ENCODE peak calls at places on chromosomes 5 and 9, in four cellular contexts. U is testis, Z is uterus, H is prostate gland. C is an unnamed sample.

GRCh38 chr5:138488481-138488945 is 23.2 kb downstream of the EGR1 start:
- DNase-seq in U (no peak), Z (no peak), H (no peak), C (no peak)

GRCh38 chr5:128015978-128016377 is 67.6 kb upstream of the SLC12A2 start:
- DNase-seq in U (no peak), Z (no peak), H (no peak), C (no peak)

GRCh38 chr5:95857185-95857945 is 34.8 kb upstream of the GLRX start:
- DNase-seq in U (peak; percentile 89), Z (peak; percentile 86), H (no peak), C (peak; percentile 96)

GRCh38 chr5:78699565-78700143 is 51.1 kb upstream of the LHFPL2 start:
- DNase-seq in U (no peak), Z (no peak), H (no peak), C (peak; percentile 30)

GRCh38 chr5:28576022-28576421 is 1537.6 kb upstream of the CDH9 start:
- DNase-seq in U (no peak), Z (no peak), H (no peak), C (no peak)

GRCh38 chr5:178546675-178547033 is 43.5 kb downstream of the COL23A1 start:
- DNase-seq in U (no peak), Z (no peak), H (no peak), C (no peak)

GRCh38 chr5:133235696-133236426 is 184.0 kb downstream of the HSPA4 start:
- DNase-seq in U (no peak), Z (no peak), H (no peak), C (no peak)

GRCh38 chr9:8268216-8268878 is 468.8 kb upstream of the DMAC1 start:
- DNase-seq in U (no peak), Z (no peak), H (no peak), C (no peak)

GRCh38 chr5:1112596-1113331 is 901 bp upstream of the SLC12A7 start:
- DNase-seq in U (no peak), Z (no peak), H (no peak), C (no peak)

GRCh38 chr9:135201711-135202110 is 114.2 kb downstream of the OLFM1 start:
- DNase-seq in U (no peak), Z (no peak), H (no peak), C (no peak)

GRCh38 chr9:698276-698675 is 143.2 kb upstream of the DMRT1 start:
- DNase-seq in U (no peak), Z (no peak), H (no peak), C (no peak)

GRCh38 chr9:4195285-4195684 is 104.6 kb downstream of the GLIS3 start:
- DNase-seq in U (no peak), Z (no peak), H (no peak), C (no peak)

GRCh38 chr9:94826044-94826443 is 99.5 kb downstream of the AOPEP start:
- DNase-seq in U (no peak), Z (no peak), H (no peak), C (peak; percentile 74)

GRCh38 chr9:94829380-94830070 is 103.0 kb downstream of the AOPEP start:
- DNase-seq in U (no peak), Z (no peak), H (no peak), C (no peak)

GRCh38 chr9:94826644-94827410 is 100.3 kb downstream of the AOPEP start:
- DNase-seq in U (no peak), Z (no peak), H (no peak), C (no peak)

GRCh38 chr9:94825620-94825958 is 99.1 kb downstream of the AOPEP start:
- DNase-seq in U (no peak), Z (no peak), H (no peak), C (no peak)

DNA sequence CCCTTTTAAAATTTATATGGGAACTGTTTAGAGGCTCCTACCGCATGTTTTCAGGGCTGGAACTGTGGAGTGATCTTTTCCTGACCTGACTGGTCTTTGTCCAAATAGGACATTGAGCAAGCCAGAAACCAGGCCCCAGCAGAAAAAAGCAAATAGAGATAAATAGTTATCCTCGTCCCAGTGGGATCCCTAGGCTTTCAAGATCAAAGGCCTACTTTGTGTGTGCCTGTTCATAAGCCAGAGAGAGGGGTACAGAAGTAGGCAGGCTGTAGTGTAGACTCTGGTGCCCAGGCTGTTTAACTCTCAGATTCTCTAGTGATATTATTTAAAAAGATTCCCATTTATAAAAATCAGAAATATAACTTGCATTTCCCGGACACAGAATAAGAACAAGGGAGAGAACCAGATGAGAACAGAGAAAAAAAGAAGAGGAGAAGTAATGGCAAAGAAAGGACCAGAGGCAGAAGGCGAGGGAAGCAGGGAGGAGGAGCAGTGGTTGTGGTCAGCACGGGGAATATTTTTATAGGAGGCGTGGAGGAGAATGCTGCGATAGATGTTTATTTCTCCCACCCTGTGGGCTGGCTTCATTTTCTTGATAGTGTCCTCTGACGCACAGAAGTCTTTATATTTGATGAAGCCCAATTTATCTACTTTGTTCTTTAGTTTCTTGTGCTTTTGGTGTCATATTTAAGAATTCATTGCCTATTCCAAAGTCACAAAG is 101.2 kb downstream of the AOPEP start:
- DNase-seq in U (peak; percentile 34), Z (peak; percentile 66), H (peak; percentile 10), C (no peak)
- H3K27ac ChIP-seq in U (peak overlapping the region; percentile 65), Z (peak overlapping the region; percentile 81), H (peak overlapping the region; percentile 66), C (peak overlapping the region; percentile 62)

DNA sequence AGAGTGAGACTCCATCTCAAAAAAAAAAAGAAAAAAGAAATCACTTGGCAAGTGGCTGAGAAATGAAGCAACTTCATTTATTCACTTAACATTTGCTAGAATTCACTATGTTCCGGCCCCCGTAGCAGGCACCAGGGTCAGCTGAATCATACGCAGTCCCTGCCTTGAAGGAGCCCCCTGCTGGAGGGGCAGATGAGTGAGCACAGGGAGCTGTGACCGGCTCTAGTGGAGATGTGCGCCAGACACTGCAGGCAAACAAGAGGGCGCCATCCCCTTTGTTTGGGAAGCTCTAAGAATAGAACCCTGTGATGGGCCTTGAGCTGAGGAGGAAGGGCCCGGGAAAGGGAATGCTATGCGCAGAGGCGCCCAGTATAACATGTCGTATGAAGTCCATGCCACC is 20.2 kb upstream of the RPL26L1 start:
- DNase-seq in U (no peak), Z (no peak), H (no peak), C (no peak)
- TF ChIP-seq CTCF in U (no peak), Z (no peak), H (peak; percentile 7), C (peak; percentile 20)

DNA sequence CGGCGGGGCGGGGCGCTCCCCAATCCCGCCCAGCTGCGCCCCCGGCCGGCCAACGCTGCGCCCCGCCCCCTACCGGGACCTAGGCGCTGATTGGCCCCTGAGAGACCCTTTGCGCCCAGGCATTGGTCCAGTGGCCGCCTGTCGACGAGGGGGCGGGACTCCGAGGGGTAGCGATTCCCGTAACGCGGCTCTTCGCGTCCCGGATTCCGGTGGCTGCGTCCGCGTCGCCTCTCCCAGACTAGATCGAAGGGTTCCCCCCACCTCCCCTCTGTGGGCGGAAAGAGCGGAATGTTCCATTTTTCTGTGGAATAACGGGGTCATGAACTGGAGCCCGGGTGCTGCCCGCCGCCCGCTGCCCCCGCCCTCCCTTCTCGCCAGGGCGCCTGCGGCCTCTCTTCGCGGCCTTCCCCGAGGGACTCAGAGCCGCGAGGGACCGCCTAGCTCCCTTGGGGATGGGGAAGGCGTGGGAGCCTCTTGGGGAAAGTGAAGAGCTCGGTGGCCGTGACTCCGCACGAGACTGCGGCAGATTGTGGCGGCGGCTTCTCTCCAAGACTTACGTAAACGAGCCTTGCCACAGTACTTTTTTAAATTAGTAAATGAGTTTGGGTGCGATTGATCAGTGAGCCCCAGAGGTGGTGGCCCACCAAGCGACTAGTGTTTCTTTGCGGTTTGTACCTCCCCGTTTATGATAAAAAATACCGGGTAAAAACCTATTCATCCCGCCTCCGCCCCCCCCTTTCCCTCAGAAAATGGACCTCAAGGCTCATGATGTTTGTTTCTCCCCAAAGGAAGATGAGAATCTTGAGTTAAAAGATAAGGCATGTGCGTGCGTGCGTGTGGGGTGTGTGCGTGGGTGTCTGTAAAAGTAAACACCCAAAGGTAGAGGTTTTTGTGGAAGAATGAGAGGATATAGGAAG is 493 bp upstream of the IL6ST start:
- DNase-seq in U (peak; percentile 98), Z (peak; percentile 96), H (peak; percentile 98), C (peak; percentile 97)
- TF ChIP-seq POLR2A in U (peak; percentile 67), Z (peak; percentile 89), H (peak; percentile 91), C (peak; percentile 91)

GRCh38 chr5:14449052-14449661 is 132.4 kb upstream of the OTULINL start:
- DNase-seq in U (no peak), Z (peak; percentile 69), H (no peak), C (peak; percentile 50)
- H3K27ac ChIP-seq in U (peak overlapping the region; percentile 60), Z (peak overlapping the region; percentile 87), H (peak overlapping the region; percentile 29), C (peak overlapping the region; percentile 76)

DNA sequence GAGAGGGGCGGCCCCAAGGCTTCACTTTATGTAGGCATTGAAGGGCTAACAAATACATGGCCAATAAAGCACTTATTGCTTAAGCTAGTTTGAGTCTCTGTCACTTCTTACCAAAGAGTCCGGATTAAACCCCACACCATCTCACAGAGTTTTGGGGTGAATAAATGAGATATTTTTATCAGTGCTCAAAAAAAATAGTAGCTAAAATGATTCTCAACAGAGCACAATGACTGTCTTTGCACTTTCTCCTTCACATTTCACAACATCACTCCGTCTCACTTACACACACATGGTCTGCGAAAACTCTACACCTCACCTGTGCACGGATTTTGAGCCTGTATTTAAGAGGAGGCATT is 92.9 kb downstream of the LMX1B start:
- DNase-seq in U (no peak), Z (no peak), H (no peak), C (no peak)
- TF ChIP-seq CTCF in U (no peak), Z (no peak), H (no peak), C (no peak)

GRCh38 chr9:136994885-136995224 is 1.5 kb downstream of the CLIC3 start:
- DNase-seq in U (no peak), Z (no peak), H (no peak), C (no peak)

GRCh38 chr9:136992819-136993369 is 672 bp downstream of the PAXX start:
- DNase-seq in U (no peak), Z (no peak), H (no peak), C (no peak)

GRCh38 chr9:136994180-136994884 is 2.0 kb downstream of the CLIC3 start:
- DNase-seq in U (no peak), Z (no peak), H (no peak), C (no peak)

GRCh38 chr9:136990233-136990911 is 1.9 kb upstream of the PAXX start:
- DNase-seq in U (no peak), Z (no peak), H (no peak), C (no peak)

DNA sequence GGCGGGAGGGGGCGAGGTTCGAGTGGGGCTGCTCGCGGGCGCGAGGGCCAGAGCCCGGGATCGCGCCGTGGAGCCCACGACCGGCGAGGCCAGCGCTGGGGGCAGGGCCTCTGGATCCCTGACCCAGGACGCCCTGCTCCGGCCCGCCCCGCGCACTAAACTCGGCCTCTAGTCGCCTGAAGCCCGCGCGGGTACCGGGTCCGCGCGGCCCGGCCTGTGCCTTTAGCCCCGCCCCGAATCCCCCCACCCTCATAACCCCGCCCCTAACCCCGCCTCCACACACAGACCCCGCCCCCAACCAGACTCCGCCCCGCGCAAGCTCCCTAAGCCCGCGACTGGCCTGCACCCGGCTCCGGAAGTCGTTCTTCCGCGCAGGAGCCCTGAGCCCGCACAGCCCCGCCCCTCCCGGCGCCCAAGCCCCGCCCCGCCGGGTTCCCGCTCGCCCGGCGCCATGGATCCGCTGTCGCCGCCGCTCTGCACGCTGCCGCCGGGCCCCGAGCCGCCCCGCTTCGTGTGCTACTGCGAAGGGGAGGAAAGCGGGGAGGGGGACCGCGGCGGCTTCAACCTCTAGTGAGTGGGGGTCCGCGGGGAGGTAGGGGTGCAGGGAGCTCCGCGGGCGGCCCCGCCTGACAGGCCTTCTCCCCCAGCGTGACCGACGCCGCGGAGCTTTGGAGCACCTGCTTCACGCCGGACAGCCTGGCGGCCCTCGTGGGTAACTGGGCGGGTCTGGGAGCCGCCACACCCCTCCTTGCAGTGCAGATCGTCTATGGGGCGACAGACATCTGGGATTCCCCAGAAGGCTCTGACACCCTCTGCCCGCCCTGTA is at the start of gene PAXX:
- DNase-seq in U (peak; percentile 94), Z (peak; percentile 89), H (peak; percentile 90), C (peak; percentile 88)
- TF ChIP-seq POLR2A in U (no peak), Z (peak; percentile 35), H (peak; percentile 29), C (peak; percentile 40)

GRCh38 chr9:90839183-90839582 is 37.6 kb downstream of the SYK start:
- DNase-seq in U (no peak), Z (no peak), H (no peak), C (no peak)
- H3K27ac ChIP-seq in U (no peak overlapping the region), Z (no peak overlapping the region), H (no peak overlapping the region), C (no peak overlapping the region)

C was measured in gastrocnemius medialis.